ENCODE peak calls at places on chromosomes 11 and 22, in five cellular contexts. L is central memory CD4-positive, alpha-beta T cell; H is HT1080; N is iris pigment epithelial cell; F is posterior cingulate gyrus. Q is an unnamed sample.

GRCh38 chr11:13701506-13701905 is 33.0 kb downstream of the FAR1 start:
- DNase-seq in L (no peak), N (no peak), H (no peak), F (no peak), Q (no peak)

GRCh38 chr11:47259178-47259977 is 1.6 kb downstream of the NR1H3 start:
- DNase-seq in L (no peak), F (no peak), H (peak; percentile 30), N (no peak), Q (no peak)

GRCh38 chr11:110565344-110565684 is 135.6 kb downstream of the FDX1 start:
- DNase-seq in F (no peak), H (peak; percentile 48), L (no peak), N (peak; percentile 89), Q (no peak)

GRCh38 chr11:64876226-64876750 is 2.1 kb downstream of the EHD1 start:
- DNase-seq in F (no peak), H (no peak), L (no peak), N (no peak), Q (no peak)

GRCh38 chr11:67056640-67057409 is at the start of gene RHOD:
- DNase-seq in H (no peak), N (no peak), L (peak; percentile 16), F (no peak), Q (peak; percentile 49)

GRCh38 chr11:11171854-11172253 is 181.2 kb downstream of the CSNK2A3 start:
- DNase-seq in N (no peak), L (peak; percentile 75), H (no peak), F (peak; percentile 56), Q (no peak)

GRCh38 chr11:102734650-102735049 is 9.9 kb upstream of the MMP8 start:
- DNase-seq in F (no peak), N (no peak), H (no peak), L (no peak), Q (no peak)

GRCh38 chr11:47056261-47056915 is 119.8 kb downstream of the CSTPP1 start:
- DNase-seq in N (peak; percentile 89), F (no peak), L (no peak), H (peak; percentile 19), Q (no peak)

GRCh38 chr11:117686711-117687110 is 110.3 kb downstream of the DSCAML1 start:
- DNase-seq in F (no peak), L (no peak), H (peak; percentile 26), N (no peak), Q (no peak)

GRCh38 chr22:38865201-38866023 is 6.6 kb downstream of the CBX6 start:
- DNase-seq in N (no peak), L (no peak), H (no peak), F (no peak), Q (no peak)

GRCh38 chr11:64267207-64267945 is 16.0 kb downstream of the PLCB3 start:
- DNase-seq in L (no peak), F (no peak), H (no peak), N (no peak), Q (no peak)

GRCh38 chr11:119356349-119357031 is 10.0 kb upstream of the MFRP start:
- DNase-seq in L (peak; percentile 65), F (peak; percentile 73), H (no peak), N (peak; percentile 66), Q (peak; percentile 74)

GRCh38 chr11:114215428-114215827 is 80.8 kb upstream of the NNMT start:
- DNase-seq in N (no peak), L (no peak), F (no peak), H (no peak), Q (no peak)

GRCh38 chr22:44669725-44670027 is 32.3 kb upstream of the PRR5 start:
- DNase-seq in H (no peak), N (peak; percentile 48), F (no peak), L (no peak), Q (no peak)

GRCh38 chr11:73230276-73230875 is 12.3 kb downstream of the P2RY2 start:
- DNase-seq in L (no peak), N (no peak), H (no peak), F (no peak), Q (no peak)

GRCh38 chr11:68047437-68048290 is 8.8 kb downstream of the TCIRG1 start:
- DNase-seq in L (no peak), H (no peak), F (no peak), N (no peak), Q (no peak)

GRCh38 chr11:38182126-38182907 is 1584.3 kb upstream of the RAG2 start:
- DNase-seq in N (peak; percentile 4), L (no peak), H (no peak), F (no peak), Q (no peak)

GRCh38 chr11:120706257-120706656 is 194.7 kb downstream of the GRIK4 start:
- DNase-seq in H (no peak), N (no peak), F (no peak), L (no peak), Q (no peak)

Q was measured in lung.